ENCODE peak calls at places on chromosome 17, in nine cellular contexts. M is EL; N is KBM-7; U is naive thymus-derived CD4-positive, alpha-beta T cell; V is K562; X is cerebellum; D is fibroblast of lung; R is hypothalamus; P is MM.1S. Q is an unnamed sample.

GRCh38 chr17:10516638-10517037 is 1.7 kb downstream of the MYH1 start:
- DNase-seq in N (no peak), D (no peak), V (no peak), R (no peak), U (no peak), M (no peak), X (no peak), P (no peak), Q (no peak)

GRCh38 chr17:2814499-2815341 is 18.5 kb downstream of the RAP1GAP2 start:
- DNase-seq in X (no peak), U (peak; percentile 68), D (peak; percentile 11), R (no peak), N (peak; percentile 89), V (no peak), M (no peak), P (peak; percentile 94), Q (no peak)

GRCh38 chr17:77271421-77271820 is 130.7 kb downstream of the SEC14L1 start:
- DNase-seq in D (no peak), V (no peak), U (no peak), X (no peak), M (no peak), P (no peak), R (no peak), N (no peak), Q (no peak)

GRCh38 chr17:82937411-82938371 is 97.9 kb upstream of the ZNF750 start:
- DNase-seq in U (no peak), P (no peak), X (no peak), N (no peak), R (no peak), V (no peak), D (no peak), M (no peak), Q (no peak)

GRCh38 chr17:79005063-79005861 is 4.3 kb downstream of the CANT1 start:
- DNase-seq in D (no peak), R (no peak), M (no peak), N (no peak), V (no peak), U (no peak), X (peak; percentile 89), P (no peak), Q (no peak)

GRCh38 chr17:77320046-77320445 is 179.3 kb downstream of the SEC14L1 start:
- DNase-seq in P (peak; percentile 19), U (no peak), N (peak; percentile 46), X (no peak), R (no peak), D (peak; percentile 42), M (peak; percentile 54), V (no peak), Q (peak; percentile 88)

GRCh38 chr17:34151081-34151480 is 104.0 kb upstream of the CCL2 start:
- DNase-seq in D (peak; percentile 66), R (no peak), X (no peak), M (peak; percentile 31), P (no peak), V (no peak), U (no peak), N (no peak), Q (no peak)

GRCh38 chr17:41394254-41395016 is 3.0 kb downstream of the KRT31 start:
- DNase-seq in V (no peak), D (peak; percentile 36), N (no peak), M (peak; percentile 31), P (no peak), X (no peak), R (no peak), U (no peak), Q (no peak)

GRCh38 chr17:27544350-27545131 is 86.4 kb upstream of the LGALS9 start:
- DNase-seq in X (no peak), M (no peak), P (peak; percentile 84), D (peak; percentile 94), N (peak; percentile 96), U (no peak), V (peak; percentile 63), R (no peak), Q (no peak)

GRCh38 chr17:21539146-21539545 is 153.2 kb upstream of the KCNJ18 start:
- DNase-seq in M (peak; percentile 34), V (no peak), X (no peak), P (no peak), R (no peak), N (no peak), U (no peak), D (peak; percentile 20), Q (peak; percentile 11)

GRCh38 chr17:27628376-27628775 is 2.6 kb upstream of the LGALS9 start:
- DNase-seq in M (no peak), V (no peak), X (no peak), P (no peak), U (no peak), D (no peak), R (no peak), N (no peak), Q (no peak)

GRCh38 chr17:36947922-36948716 is 635 bp upstream of the AATF start:
- DNase-seq in N (peak; percentile 11), U (no peak), M (no peak), P (no peak), V (no peak), X (peak; percentile 49), R (no peak), D (no peak), Q (no peak)

GRCh38 chr17:50028207-50029120 is 27.4 kb upstream of the ITGA3 start:
- DNase-seq in U (no peak), P (no peak), R (no peak), X (no peak), M (peak; percentile 92), N (no peak), D (peak; percentile 74), V (no peak), Q (peak; percentile 71)

GRCh38 chr17:48505788-48506187 is 25.0 kb downstream of the HOXB1 start:
- DNase-seq in M (peak; percentile 72), V (peak; percentile 71), D (peak; percentile 92), N (peak; percentile 51), U (no peak), X (no peak), R (no peak), P (peak; percentile 92), Q (peak; percentile 43)

GRCh38 chr17:73564856-73565255 is 79.4 kb downstream of the SDK2 start:
- DNase-seq in R (no peak), N (no peak), D (no peak), X (no peak), P (no peak), V (no peak), M (no peak), U (no peak), Q (no peak)

GRCh38 chr17:17817552-17817947 is 19.2 kb downstream of the SREBF1 start:
- DNase-seq in P (no peak), M (no peak), N (no peak), R (no peak), U (no peak), D (no peak), X (no peak), V (no peak), Q (no peak)

GRCh38 chr17:42403150-42403549 is 14.9 kb upstream of the STAT3 start:
- DNase-seq in N (no peak), R (no peak), P (no peak), U (no peak), V (peak; percentile 52), D (no peak), X (no peak), M (no peak), Q (no peak)

GRCh38 chr17:32673964-32674363 is 187.2 kb downstream of the CDK5R1 start:
- DNase-seq in V (no peak), X (no peak), R (no peak), N (no peak), P (no peak), M (peak; percentile 65), D (no peak), U (no peak), Q (no peak)

GRCh38 chr17:81034168-81034777 is 678 bp upstream of the BAIAP2 start:
- DNase-seq in D (no peak), U (no peak), X (no peak), M (no peak), N (no peak), P (no peak), V (no peak), R (no peak), Q (no peak)

GRCh38 chr17:27294689-27295630 is 1.0 kb downstream of the WSB1 start:
- DNase-seq in U (peak; percentile 20), D (peak; percentile 87), P (peak; percentile 65), R (no peak), M (peak; percentile 82), N (peak; percentile 93), X (peak; percentile 29), V (peak; percentile 38), Q (peak; percentile 91)

GRCh38 chr17:68298601-68299000 is 7.3 kb downstream of the ARSG start:
- DNase-seq in R (no peak), U (no peak), P (no peak), N (no peak), M (no peak), X (no peak), D (no peak), V (no peak), Q (no peak)

GRCh38 chr17:11144358-11145233 is 96.4 kb upstream of the SHISA6 start:
- DNase-seq in U (no peak), N (peak; percentile 27), R (peak; percentile 8), D (no peak), M (peak; percentile 2), V (peak; percentile 4), P (peak; percentile 35), X (no peak), Q (no peak)